ENCODE peak calls at places on chromosomes 13 and 19, in eight cellular contexts. One of them, this sample, is unnamed.

GRCh38 chr13:110334841-110335490 is 27.9 kb downstream of the COL4A2 start:
- DNase-seq in brain microvascular endothelial cell: peak
- DNase-seq in body of pancreas: no peak
- DNase-seq in esophagus squamous epithelium: no peak
- DNase-seq in RWPE2: no peak
- DNase-seq in heart right ventricle: no peak
- DNase-seq in psoas muscle: no peak
- DNase-seq in breast epithelium: peak
- DNase-seq in this sample: no peak

GRCh38 chr19:12293771-12294307 is 844 bp downstream of the ZNF44 start:
- DNase-seq in heart right ventricle: peak
- DNase-seq in brain microvascular endothelial cell: peak
- DNase-seq in psoas muscle: peak
- DNase-seq in body of pancreas: peak
- DNase-seq in breast epithelium: peak
- DNase-seq in RWPE2: peak
- DNase-seq in esophagus squamous epithelium: peak
- DNase-seq in this sample: peak

GRCh38 chr19:42942187-42942789 is 5.3 kb upstream of the PSG7 start:
- DNase-seq in body of pancreas: no peak
- DNase-seq in psoas muscle: no peak
- DNase-seq in heart right ventricle: no peak
- DNase-seq in breast epithelium: no peak
- DNase-seq in esophagus squamous epithelium: no peak
- DNase-seq in RWPE2: no peak
- DNase-seq in brain microvascular endothelial cell: no peak
- DNase-seq in this sample: no peak

GRCh38 chr19:33241530-33242101 is 16.0 kb upstream of the SLC7A10 start:
- DNase-seq in body of pancreas: peak
- DNase-seq in RWPE2: no peak
- DNase-seq in psoas muscle: peak
- DNase-seq in breast epithelium: no peak
- DNase-seq in esophagus squamous epithelium: no peak
- DNase-seq in heart right ventricle: peak
- DNase-seq in brain microvascular endothelial cell: no peak
- DNase-seq in this sample: no peak

GRCh38 chr13:24267283-24267682 is 42.1 kb upstream of the C1QTNF9 start:
- DNase-seq in RWPE2: no peak
- DNase-seq in esophagus squamous epithelium: no peak
- DNase-seq in brain microvascular endothelial cell: no peak
- DNase-seq in body of pancreas: no peak
- DNase-seq in psoas muscle: no peak
- DNase-seq in heart right ventricle: peak
- DNase-seq in breast epithelium: no peak
- DNase-seq in this sample: no peak

GRCh38 chr19:33409906-33410685 is 36.6 kb downstream of the CEBPG start:
- DNase-seq in heart right ventricle: no peak
- DNase-seq in body of pancreas: no peak
- DNase-seq in RWPE2: no peak
- DNase-seq in brain microvascular endothelial cell: no peak
- DNase-seq in breast epithelium: no peak
- DNase-seq in esophagus squamous epithelium: no peak
- DNase-seq in psoas muscle: peak
- DNase-seq in this sample: no peak

GRCh38 chr19:30161770-30162169 is 210.4 kb upstream of the ZNF536 start:
- DNase-seq in RWPE2: no peak
- DNase-seq in esophagus squamous epithelium: no peak
- DNase-seq in breast epithelium: no peak
- DNase-seq in heart right ventricle: no peak
- DNase-seq in psoas muscle: peak
- DNase-seq in brain microvascular endothelial cell: no peak
- DNase-seq in body of pancreas: no peak
- DNase-seq in this sample: no peak

GRCh38 chr13:49183672-49184315 is 36.3 kb upstream of the MLNR start:
- DNase-seq in psoas muscle: no peak
- DNase-seq in RWPE2: no peak
- DNase-seq in heart right ventricle: no peak
- DNase-seq in esophagus squamous epithelium: no peak
- DNase-seq in brain microvascular endothelial cell: no peak
- DNase-seq in breast epithelium: no peak
- DNase-seq in body of pancreas: no peak
- DNase-seq in this sample: no peak

GRCh38 chr19:289651-290538 is 1.3 kb downstream of the PLPP2 start:
- DNase-seq in body of pancreas: peak
- DNase-seq in RWPE2: peak
- DNase-seq in breast epithelium: peak
- DNase-seq in brain microvascular endothelial cell: peak
- DNase-seq in esophagus squamous epithelium: no peak
- DNase-seq in psoas muscle: peak
- DNase-seq in heart right ventricle: no peak
- DNase-seq in this sample: no peak

GRCh38 chr13:48318714-48319457 is 15.3 kb downstream of the RB1 start:
- DNase-seq in RWPE2: no peak
- DNase-seq in esophagus squamous epithelium: no peak
- DNase-seq in breast epithelium: no peak
- DNase-seq in body of pancreas: peak
- DNase-seq in heart right ventricle: peak
- DNase-seq in psoas muscle: peak
- DNase-seq in brain microvascular endothelial cell: no peak
- DNase-seq in this sample: no peak

GRCh38 chr19:41323023-41323422 is 13.1 kb downstream of the CCDC97 start:
- DNase-seq in RWPE2: no peak
- DNase-seq in esophagus squamous epithelium: no peak
- DNase-seq in breast epithelium: no peak
- DNase-seq in heart right ventricle: no peak
- DNase-seq in body of pancreas: no peak
- DNase-seq in brain microvascular endothelial cell: peak
- DNase-seq in psoas muscle: peak
- DNase-seq in this sample: no peak

GRCh38 chr13:98143601-98144500 is 957 bp downstream of the FARP1 start:
- DNase-seq in breast epithelium: no peak
- DNase-seq in psoas muscle: peak
- DNase-seq in heart right ventricle: peak
- DNase-seq in RWPE2: no peak
- DNase-seq in esophagus squamous epithelium: no peak
- DNase-seq in body of pancreas: peak
- DNase-seq in brain microvascular endothelial cell: no peak
- DNase-seq in this sample: no peak

GRCh38 chr19:4455742-4456565 is 1.6 kb downstream of the UBXN6 start:
- DNase-seq in breast epithelium: no peak
- DNase-seq in brain microvascular endothelial cell: peak
- DNase-seq in heart right ventricle: peak
- DNase-seq in RWPE2: no peak
- DNase-seq in psoas muscle: peak
- DNase-seq in esophagus squamous epithelium: no peak
- DNase-seq in body of pancreas: peak
- DNase-seq in this sample: no peak

GRCh38 chr19:16649734-16650133 is 10.2 kb downstream of the SMIM7 start:
- DNase-seq in psoas muscle: no peak
- DNase-seq in RWPE2: no peak
- DNase-seq in breast epithelium: no peak
- DNase-seq in esophagus squamous epithelium: no peak
- DNase-seq in heart right ventricle: no peak
- DNase-seq in body of pancreas: no peak
- DNase-seq in brain microvascular endothelial cell: no peak
- DNase-seq in this sample: no peak

GRCh38 chr13:48749144-48749543 is 95.4 kb downstream of the CYSLTR2 start:
- DNase-seq in brain microvascular endothelial cell: peak
- DNase-seq in breast epithelium: no peak
- DNase-seq in heart right ventricle: no peak
- DNase-seq in body of pancreas: no peak
- DNase-seq in esophagus squamous epithelium: no peak
- DNase-seq in psoas muscle: no peak
- DNase-seq in RWPE2: no peak
- DNase-seq in this sample: no peak

DNA sequence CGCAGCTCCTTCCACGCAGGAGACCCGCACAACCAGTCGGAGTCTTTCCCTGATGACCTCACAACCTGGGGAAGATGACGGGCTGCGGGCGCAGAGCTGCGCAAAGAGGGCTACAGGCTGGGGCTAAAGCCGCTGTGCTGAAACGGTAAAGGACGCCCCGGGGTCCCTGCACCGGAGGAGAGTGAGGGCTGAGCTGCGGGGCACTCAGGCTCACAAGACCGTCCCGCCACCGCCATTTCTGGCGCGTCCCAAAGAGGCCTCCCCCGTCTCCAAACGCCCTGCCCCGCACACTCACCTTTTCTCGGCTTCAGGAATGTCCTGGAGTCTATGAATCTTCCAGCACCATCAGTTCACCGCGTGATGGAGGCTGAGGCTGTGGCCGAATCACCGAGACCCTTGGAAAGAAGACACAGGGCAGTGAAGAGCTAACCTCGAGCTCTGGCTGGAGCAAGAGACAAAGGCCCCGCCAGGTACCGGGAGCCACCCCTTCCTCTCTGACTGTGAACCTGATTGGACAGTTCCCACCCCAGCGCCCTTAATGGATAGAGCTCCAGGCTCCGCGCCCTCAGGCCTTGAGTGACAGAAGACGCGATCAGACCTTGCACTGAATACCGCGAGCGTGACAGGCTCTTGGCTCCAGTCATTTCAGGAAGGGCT is 41.8 kb upstream of the ZNF429 start:
- DNase-seq in heart right ventricle: peak
- DNase-seq in brain microvascular endothelial cell: no peak
- DNase-seq in RWPE2: peak
- DNase-seq in esophagus squamous epithelium: no peak
- DNase-seq in body of pancreas: peak
- DNase-seq in psoas muscle: peak
- DNase-seq in breast epithelium: no peak
- DNase-seq in this sample: peak
- H3K27ac ChIP-seq in heart right ventricle: no peak
- H3K27ac ChIP-seq in brain microvascular endothelial cell: no peak
- H3K27ac ChIP-seq in RWPE2: no peak
- H3K27ac ChIP-seq in esophagus squamous epithelium: no peak
- H3K27ac ChIP-seq in body of pancreas: no peak
- H3K27ac ChIP-seq in psoas muscle: no peak
- H3K27ac ChIP-seq in breast epithelium: peak
- H3K27ac ChIP-seq in this sample: no peak

GRCh38 chr19:46847528-46847927 is 3.1 kb downstream of the AP2S1 start:
- DNase-seq in RWPE2: no peak
- DNase-seq in body of pancreas: no peak
- DNase-seq in esophagus squamous epithelium: no peak
- DNase-seq in heart right ventricle: no peak
- DNase-seq in breast epithelium: no peak
- DNase-seq in brain microvascular endothelial cell: no peak
- DNase-seq in psoas muscle: no peak
- DNase-seq in this sample: no peak

GRCh38 chr19:46845959-46846459 is 4.6 kb downstream of the AP2S1 start:
- DNase-seq in breast epithelium: no peak
- DNase-seq in esophagus squamous epithelium: no peak
- DNase-seq in RWPE2: no peak
- DNase-seq in body of pancreas: no peak
- DNase-seq in brain microvascular endothelial cell: no peak
- DNase-seq in psoas muscle: no peak
- DNase-seq in heart right ventricle: no peak
- DNase-seq in this sample: no peak

GRCh38 chr19:46849610-46850009 is 1.0 kb downstream of the AP2S1 start:
- DNase-seq in psoas muscle: no peak
- DNase-seq in breast epithelium: peak
- DNase-seq in body of pancreas: no peak
- DNase-seq in brain microvascular endothelial cell: no peak
- DNase-seq in esophagus squamous epithelium: no peak
- DNase-seq in heart right ventricle: no peak
- DNase-seq in RWPE2: no peak
- DNase-seq in this sample: no peak

GRCh38 chr19:46850228-46851203 is at the start of gene AP2S1:
- DNase-seq in body of pancreas: peak
- DNase-seq in heart right ventricle: peak
- DNase-seq in esophagus squamous epithelium: peak
- DNase-seq in psoas muscle: peak
- DNase-seq in brain microvascular endothelial cell: peak
- DNase-seq in breast epithelium: peak
- DNase-seq in RWPE2: peak
- DNase-seq in this sample: peak

GRCh38 chr19:46848389-46848788 is 2.3 kb downstream of the AP2S1 start:
- DNase-seq in breast epithelium: no peak
- DNase-seq in body of pancreas: no peak
- DNase-seq in RWPE2: no peak
- DNase-seq in brain microvascular endothelial cell: no peak
- DNase-seq in psoas muscle: no peak
- DNase-seq in heart right ventricle: no peak
- DNase-seq in esophagus squamous epithelium: no peak
- DNase-seq in this sample: no peak
- H3K27ac ChIP-seq in breast epithelium: no peak
- H3K27ac ChIP-seq in body of pancreas: no peak
- H3K27ac ChIP-seq in RWPE2: peak
- H3K27ac ChIP-seq in brain microvascular endothelial cell: peak
- H3K27ac ChIP-seq in psoas muscle: no peak
- H3K27ac ChIP-seq in heart right ventricle: no peak
- H3K27ac ChIP-seq in esophagus squamous epithelium: peak
- H3K27ac ChIP-seq in this sample: no peak

GRCh38 chr19:38661166-38661565 is 13.7 kb downstream of the ACTN4 start:
- DNase-seq in breast epithelium: no peak
- DNase-seq in psoas muscle: no peak
- DNase-seq in body of pancreas: no peak
- DNase-seq in heart right ventricle: no peak
- DNase-seq in esophagus squamous epithelium: no peak
- DNase-seq in RWPE2: no peak
- DNase-seq in brain microvascular endothelial cell: no peak
- DNase-seq in this sample: no peak
- H3K27ac ChIP-seq in breast epithelium: peak
- H3K27ac ChIP-seq in psoas muscle: peak
- H3K27ac ChIP-seq in body of pancreas: peak
- H3K27ac ChIP-seq in heart right ventricle: peak
- H3K27ac ChIP-seq in esophagus squamous epithelium: peak
- H3K27ac ChIP-seq in RWPE2: peak
- H3K27ac ChIP-seq in brain microvascular endothelial cell: no peak
- H3K27ac ChIP-seq in this sample: peak

GRCh38 chr13:41835871-41836270 is 125.0 kb downstream of the VWA8 start:
- DNase-seq in RWPE2: no peak
- DNase-seq in esophagus squamous epithelium: no peak
- DNase-seq in psoas muscle: no peak
- DNase-seq in breast epithelium: no peak
- DNase-seq in body of pancreas: no peak
- DNase-seq in brain microvascular endothelial cell: peak
- DNase-seq in heart right ventricle: no peak
- DNase-seq in this sample: no peak
- H3K27ac ChIP-seq in RWPE2: no peak
- H3K27ac ChIP-seq in esophagus squamous epithelium: no peak
- H3K27ac ChIP-seq in psoas muscle: no peak
- H3K27ac ChIP-seq in breast epithelium: no peak
- H3K27ac ChIP-seq in body of pancreas: no peak
- H3K27ac ChIP-seq in brain microvascular endothelial cell: peak
- H3K27ac ChIP-seq in heart right ventricle: no peak
- H3K27ac ChIP-seq in this sample: no peak